ENCODE peak calls at places on chromosome 13, in six cellular contexts. F is CD4-positive, alpha-beta T cell; I is right lobe of liver; M is fibroblast of lung; L is heart left ventricle; T is A549. P is an unnamed sample.

GRCh38 chr13:99332456-99332855 is 25.3 kb upstream of the GPR183 start:
- DNase-seq in L (no peak), I (peak), T (no peak), M (no peak), F (no peak), P (no peak)

GRCh38 chr13:99071666-99072065 is 93.8 kb upstream of the DOCK9 start:
- DNase-seq in I (no peak), L (no peak), M (no peak), F (no peak), T (no peak), P (no peak)

GRCh38 chr13:26037302-26037701 is 14.5 kb downstream of the SHISA2 start:
- DNase-seq in L (no peak), M (no peak), T (peak), F (no peak), I (no peak), P (no peak)

GRCh38 chr13:107585466-107585865 is 629.9 kb downstream of the LIG4 start:
- DNase-seq in F (no peak), I (no peak), L (no peak), T (no peak), M (peak), P (no peak)

GRCh38 chr13:37647038-37647650 is 48.6 kb upstream of the POSTN start:
- DNase-seq in T (no peak), M (no peak), F (no peak), L (no peak), I (no peak), P (no peak)

GRCh38 chr13:60066206-60066605 is 97.5 kb downstream of the DIAPH3 start:
- DNase-seq in T (peak), M (no peak), I (no peak), F (no peak), L (no peak), P (no peak)

GRCh38 chr13:46728777-46729176 is 68.2 kb downstream of the ESD start:
- DNase-seq in L (no peak), M (peak), F (no peak), I (no peak), T (peak), P (no peak)

GRCh38 chr13:41458939-41459753 is 1.8 kb downstream of the RGCC start:
- DNase-seq in I (peak), M (peak), L (peak), F (peak), T (peak), P (peak)

GRCh38 chr13:103799028-103799427 is 732.8 kb upstream of the SLC10A2 start:
- DNase-seq in F (no peak), T (no peak), M (no peak), L (no peak), I (no peak), P (no peak)

GRCh38 chr13:40343550-40344269 is 322.7 kb downstream of the FOXO1 start:
- DNase-seq in I (no peak), M (peak), F (no peak), T (no peak), L (no peak), P (no peak)

GRCh38 chr13:41457589-41458186 is 338 bp downstream of the RGCC start:
- DNase-seq in M (no peak), I (peak), T (no peak), L (peak), F (peak), P (peak)

GRCh38 chr13:24184265-24184841 is 23.8 kb downstream of the SPATA13 start:
- DNase-seq in I (no peak), F (no peak), M (no peak), L (no peak), T (no peak), P (no peak)

GRCh38 chr13:106372199-106373160 is 163.0 kb downstream of the EFNB2 start:
- DNase-seq in M (peak), L (no peak), T (no peak), F (no peak), I (no peak), P (no peak)

GRCh38 chr13:37681295-37682032 is 82.9 kb upstream of the POSTN start:
- DNase-seq in M (peak), I (no peak), L (no peak), T (no peak), F (no peak), P (no peak)

GRCh38 chr13:31234729-31235128 is 35.0 kb downstream of the B3GLCT start:
- DNase-seq in F (no peak), L (no peak), I (no peak), M (no peak), T (peak), P (no peak)

GRCh38 chr13:28267495-28267894 is 129.2 kb downstream of the PAN3 start:
- DNase-seq in L (no peak), T (no peak), I (no peak), F (no peak), M (no peak), P (no peak)

GRCh38 chr13:98741741-98742435 is 10.6 kb downstream of the SLC15A1 start:
- DNase-seq in M (peak), T (no peak), F (no peak), L (no peak), I (no peak), P (no peak)

GRCh38 chr13:83890358-83890757 is 8.1 kb upstream of the SLITRK1 start:
- DNase-seq in I (no peak), L (no peak), T (no peak), F (no peak), M (no peak), P (no peak)

DNA sequence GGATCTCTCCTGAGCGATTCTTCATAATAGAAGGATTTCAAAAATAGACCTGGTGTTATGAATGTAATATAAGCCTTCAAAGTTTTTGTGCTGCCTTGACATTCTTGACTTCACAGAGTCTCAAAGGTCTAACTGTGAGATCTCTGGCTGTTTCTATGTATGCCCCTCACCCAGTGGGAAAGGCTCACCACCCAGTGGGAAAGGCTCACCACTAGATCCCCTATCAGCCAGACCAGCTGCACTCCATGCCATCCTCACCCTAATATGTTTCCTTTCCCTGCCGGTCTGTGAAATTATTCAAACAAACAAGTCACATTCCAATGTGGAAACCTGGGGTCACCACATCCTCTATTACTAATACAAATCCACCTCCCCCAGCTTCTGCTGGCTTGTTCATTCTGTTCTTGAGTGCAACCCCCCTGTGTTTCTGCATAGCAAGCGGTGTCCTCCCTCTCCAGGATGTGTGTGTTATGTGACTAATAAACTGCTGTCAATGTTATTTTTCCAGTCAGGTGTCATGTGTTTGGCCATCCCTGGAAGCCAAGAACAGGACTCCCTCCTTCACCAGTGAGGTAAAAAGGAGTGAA is 13.8 kb upstream of the SLITRK1 start:
- DNase-seq in L (no peak), M (no peak), I (no peak), F (no peak), T (no peak), P (no peak)
- H3K27ac ChIP-seq in L (no peak), M (no peak), I (no peak), F (no peak), T (no peak), P (no peak)

DNA sequence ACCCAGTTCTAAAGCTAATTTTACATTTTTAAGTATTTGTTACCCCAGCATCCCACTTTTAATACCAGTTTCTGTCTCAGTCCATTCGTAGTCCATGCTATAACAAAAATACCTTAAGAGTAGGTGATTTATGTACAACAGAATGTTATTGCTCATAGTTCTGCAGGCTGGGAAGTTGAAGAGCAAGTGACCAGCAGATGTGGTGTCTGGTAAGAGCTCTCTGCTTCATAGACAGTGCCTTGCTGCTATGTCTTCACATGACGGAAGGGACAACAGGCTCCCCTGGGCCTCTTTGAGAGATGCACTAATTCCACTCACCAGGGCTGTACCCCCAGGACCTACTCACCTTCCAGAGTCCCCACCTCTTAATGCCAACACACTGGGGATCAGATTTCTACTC is 96.6 kb downstream of the COL4A2 start:
- DNase-seq in M (no peak), I (no peak), F (no peak), L (no peak), T (no peak), P (no peak)
- H3K27ac ChIP-seq in M (peak), I (no peak), F (no peak), L (no peak), T (no peak), P (no peak)

DNA sequence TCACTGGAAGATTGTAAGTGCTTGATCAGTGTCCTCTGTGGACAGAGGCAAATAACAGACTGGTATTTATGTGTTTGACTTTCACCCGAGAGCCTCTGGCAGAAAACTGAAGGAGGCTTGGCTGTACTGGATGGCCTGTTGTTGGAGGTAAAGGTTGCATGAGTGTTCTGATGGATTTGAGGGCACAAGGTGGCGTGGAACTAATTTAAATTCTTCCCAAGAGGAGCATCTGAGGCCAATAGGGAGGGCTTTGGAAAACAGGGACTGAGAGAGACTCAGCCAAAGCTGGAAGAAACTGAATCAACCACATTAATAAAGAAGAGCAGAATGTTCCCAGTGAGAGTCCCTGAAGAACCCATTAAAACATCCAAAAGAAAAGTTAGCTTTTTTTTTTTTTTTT is 194.6 kb downstream of the DCLK1 start:
- DNase-seq in I (no peak), M (no peak), T (no peak), F (no peak), L (no peak), P (no peak)
- H3K27ac ChIP-seq in I (no peak), M (no peak), T (no peak), F (no peak), L (no peak), P (no peak)

GRCh38 chr13:112708560-112709240 is 18.9 kb downstream of the ATP11A start:
- DNase-seq in M (no peak), L (peak), F (no peak), T (no peak), I (no peak), P (no peak)

GRCh38 chr13:112709825-112710783 is 20.3 kb downstream of the ATP11A start:
- DNase-seq in I (no peak), F (no peak), M (no peak), L (no peak), T (no peak), P (no peak)

GRCh38 chr13:112712451-112712881 is 22.6 kb downstream of the ATP11A start:
- DNase-seq in M (no peak), I (no peak), T (no peak), L (no peak), F (no peak), P (no peak)

GRCh38 chr13:112711528-112712265 is 21.9 kb downstream of the ATP11A start:
- DNase-seq in F (no peak), M (peak), L (peak), I (peak), T (peak), P (peak)

GRCh38 chr13:112710855-112711527 is 21.2 kb downstream of the ATP11A start:
- DNase-seq in L (no peak), I (no peak), F (no peak), M (no peak), T (no peak), P (no peak)
- H3K27ac ChIP-seq in L (peak), I (peak), F (no peak), M (peak), T (peak), P (peak)

GRCh38 chr13:33229446-33230177 is 55.9 kb downstream of the STARD13 start:
- DNase-seq in I (no peak), F (no peak), T (no peak), M (no peak), L (peak), P (no peak)
- H3K27ac ChIP-seq in I (peak), F (no peak), T (peak), M (peak), L (peak), P (peak)